ENCODE peak calls at places on chromosomes 16 and 17, in nine cellular contexts. P is A549, K is fibroblast of villous mesenchyme, L is HL-60, F is transverse colon, A is HFF-Myc, M is hepatocyte, R is GM06990, H is brain microvascular endothelial cell. E is an unnamed sample.

GRCh38 chr17:11705111-11705510 is 106.8 kb downstream of the DNAH9 start:
- DNase-seq in F (peak), A (no peak), H (no peak), L (no peak), M (peak), P (no peak), R (no peak), K (no peak), E (no peak)

GRCh38 chr17:63855185-63855584 is 12.7 kb upstream of the SMARCD2 start:
- DNase-seq in P (no peak), H (no peak), L (no peak), F (no peak), A (no peak), M (no peak), R (no peak), K (no peak), E (no peak)

GRCh38 chr16:29789775-29790182 is 772 bp upstream of the KIF22 start:
- DNase-seq in H (no peak), P (peak), F (peak), K (no peak), R (no peak), M (no peak), A (no peak), L (no peak), E (no peak)

GRCh38 chr17:38585056-38585804 is 20.5 kb downstream of the SRCIN1 start:
- DNase-seq in P (no peak), H (no peak), L (no peak), M (peak), A (no peak), K (no peak), R (no peak), F (peak), E (no peak)

GRCh38 chr17:28145348-28145747 is 102.9 kb downstream of the NLK start:
- DNase-seq in M (no peak), F (no peak), R (no peak), P (no peak), H (peak), L (no peak), A (peak), K (peak), E (no peak)

GRCh38 chr16:83137326-83137770 is 510.6 kb downstream of the CDH13 start:
- DNase-seq in R (no peak), M (peak), F (peak), L (no peak), H (peak), P (no peak), A (peak), K (peak), E (no peak)

GRCh38 chr17:51120357-51120738 is 320 bp downstream of the SPAG9 start:
- DNase-seq in F (peak), A (no peak), H (peak), L (peak), R (peak), M (no peak), K (peak), P (peak), E (no peak)

GRCh38 chr17:32157225-32157624 is 14.9 kb downstream of the RHOT1 start:
- DNase-seq in L (no peak), R (no peak), H (peak), P (no peak), K (peak), A (no peak), M (no peak), F (no peak), E (no peak)

GRCh38 chr17:81370304-81370703 is 25.0 kb upstream of the BAHCC1 start:
- DNase-seq in H (no peak), M (no peak), F (no peak), P (no peak), L (no peak), K (no peak), R (no peak), A (no peak), E (no peak)

GRCh38 chr17:12659500-12659899 is 6.2 kb upstream of the MYOCD start:
- DNase-seq in L (no peak), H (peak), F (no peak), K (peak), P (no peak), M (no peak), R (no peak), A (no peak), E (no peak)

GRCh38 chr17:63544467-63545301 is 5.6 kb upstream of the DCAF7 start:
- DNase-seq in F (no peak), A (no peak), L (no peak), P (no peak), R (no peak), H (no peak), K (no peak), M (peak), E (no peak)

GRCh38 chr16:28001184-28001583 is 62.3 kb downstream of the GSG1L start:
- DNase-seq in A (no peak), R (no peak), L (no peak), K (no peak), M (no peak), P (no peak), F (no peak), H (no peak), E (no peak)

GRCh38 chr16:85929259-85929704 is 30.3 kb downstream of the IRF8 start:
- DNase-seq in F (no peak), R (no peak), P (no peak), H (no peak), L (no peak), K (no peak), A (no peak), M (no peak), E (no peak)

GRCh38 chr17:75041656-75042280 is 5.0 kb downstream of the ATP5PD start:
- DNase-seq in M (no peak), H (no peak), F (no peak), P (no peak), K (no peak), L (no peak), R (no peak), A (no peak), E (no peak)

DNA sequence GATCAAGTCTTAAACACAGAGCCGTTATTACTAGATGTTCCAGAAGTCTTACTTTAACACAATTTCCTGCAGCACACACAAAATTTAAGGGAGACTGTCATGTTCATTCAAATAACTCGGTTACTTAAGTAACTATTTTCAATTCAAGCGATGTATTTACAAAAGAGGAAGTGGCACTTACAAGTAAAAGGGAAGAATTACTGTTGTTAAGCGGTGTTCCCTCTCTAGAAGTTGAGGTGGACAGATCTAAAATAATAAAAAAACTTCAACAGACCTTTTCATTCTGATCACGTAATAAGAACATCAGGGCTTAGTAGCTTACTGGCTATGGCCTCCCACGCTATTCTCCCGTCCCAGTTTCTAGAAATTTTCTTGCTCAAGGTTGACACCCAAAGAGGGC is 26.2 kb upstream of the TXNDC11 start:
- DNase-seq in P (no peak), R (peak), A (no peak), H (no peak), F (no peak), K (no peak), M (no peak), L (peak), E (no peak)
- H3K4me3 ChIP-seq in P (no peak), R (no peak), A (no peak), H (no peak), F (no peak), K (no peak), M (no peak), L (no peak), E (no peak)

GRCh38 chr16:30922420-30922959 is 882 bp upstream of the FBXL19 start:
- DNase-seq in F (peak), M (peak), P (peak), H (peak), A (peak), K (peak), L (peak), R (peak), E (peak)

GRCh38 chr16:30921748-30922419 is 1.5 kb upstream of the FBXL19 start:
- DNase-seq in H (peak), F (peak), K (peak), A (peak), L (peak), P (peak), R (peak), M (peak), E (peak)

GRCh38 chr16:30923554-30924085 is at the start of gene FBXL19:
- DNase-seq in H (no peak), M (peak), R (no peak), F (peak), P (no peak), A (no peak), K (no peak), L (no peak), E (no peak)

GRCh38 chr16:30922960-30923535 is 324 bp upstream of the FBXL19 start:
- DNase-seq in P (peak), K (peak), F (peak), R (peak), A (peak), M (peak), L (peak), H (peak), E (peak)

GRCh38 chr16:30921459-30921747 is 2.0 kb upstream of the FBXL19 start:
- DNase-seq in A (no peak), F (no peak), R (no peak), P (no peak), H (no peak), K (no peak), L (no peak), M (no peak), E (no peak)
- H3K4me3 ChIP-seq in A (peak), F (peak), R (no peak), P (peak), H (peak), K (peak), L (peak), M (no peak), E (peak)

GRCh38 chr17:2090210-2090641 is 35.3 kb downstream of the HIC1 start:
- DNase-seq in K (no peak), H (no peak), L (no peak), R (no peak), M (no peak), F (no peak), A (no peak), P (no peak), E (no peak)
- H3K4me3 ChIP-seq in K (no peak), H (no peak), L (no peak), R (peak), M (no peak), F (no peak), A (no peak), P (no peak), E (peak)

DNA sequence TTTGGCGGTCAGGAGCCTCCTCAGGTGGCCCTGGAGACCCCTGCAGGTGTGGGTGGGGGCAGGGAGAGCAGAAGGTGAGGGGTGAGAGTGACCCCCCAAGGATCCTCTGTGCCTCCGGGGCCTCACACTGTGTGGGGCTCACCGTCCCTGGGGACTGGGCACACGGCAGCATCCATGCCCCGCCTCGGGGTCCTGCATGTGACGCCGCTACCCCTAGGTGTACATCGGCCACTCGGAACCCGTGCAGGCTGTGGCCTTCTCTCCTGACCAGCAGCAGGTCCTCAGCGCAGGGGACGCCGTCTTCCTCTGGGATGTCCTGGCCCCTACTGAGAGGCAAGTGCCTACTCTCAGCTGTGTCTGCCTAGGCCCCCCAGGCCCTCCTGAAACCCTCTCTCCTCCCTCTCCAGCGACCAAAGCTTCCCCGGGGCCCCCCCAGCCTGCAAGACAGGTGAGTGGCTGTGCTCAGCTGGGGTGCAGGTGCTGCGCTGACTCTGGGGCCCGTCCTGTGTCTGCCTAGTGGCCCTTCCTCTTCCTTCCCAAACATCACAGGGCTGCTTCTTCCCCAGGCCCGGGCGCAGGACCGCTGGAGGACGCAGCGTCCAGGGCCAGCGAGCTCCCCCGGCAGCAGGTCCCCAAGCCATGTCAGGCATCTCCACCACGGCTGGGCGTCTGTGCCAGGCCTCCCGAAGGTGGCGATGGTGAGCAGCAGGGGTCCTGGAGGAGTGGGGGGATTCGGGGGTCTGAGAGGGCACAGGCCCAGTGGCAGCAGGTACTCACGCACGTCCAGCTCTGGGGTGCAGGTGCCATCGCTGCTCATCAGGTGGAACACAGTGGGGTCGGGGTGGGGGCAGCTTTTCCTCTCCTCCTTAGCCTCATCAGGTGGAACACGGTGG is 9.0 kb upstream of the RHOT2 start:
- DNase-seq in P (no peak), R (no peak), F (no peak), H (no peak), K (no peak), A (no peak), L (no peak), M (no peak), E (no peak)
- H3K4me3 ChIP-seq in P (no peak), R (no peak), F (no peak), H (no peak), K (no peak), A (no peak), L (no peak), M (no peak), E (no peak)

DNA sequence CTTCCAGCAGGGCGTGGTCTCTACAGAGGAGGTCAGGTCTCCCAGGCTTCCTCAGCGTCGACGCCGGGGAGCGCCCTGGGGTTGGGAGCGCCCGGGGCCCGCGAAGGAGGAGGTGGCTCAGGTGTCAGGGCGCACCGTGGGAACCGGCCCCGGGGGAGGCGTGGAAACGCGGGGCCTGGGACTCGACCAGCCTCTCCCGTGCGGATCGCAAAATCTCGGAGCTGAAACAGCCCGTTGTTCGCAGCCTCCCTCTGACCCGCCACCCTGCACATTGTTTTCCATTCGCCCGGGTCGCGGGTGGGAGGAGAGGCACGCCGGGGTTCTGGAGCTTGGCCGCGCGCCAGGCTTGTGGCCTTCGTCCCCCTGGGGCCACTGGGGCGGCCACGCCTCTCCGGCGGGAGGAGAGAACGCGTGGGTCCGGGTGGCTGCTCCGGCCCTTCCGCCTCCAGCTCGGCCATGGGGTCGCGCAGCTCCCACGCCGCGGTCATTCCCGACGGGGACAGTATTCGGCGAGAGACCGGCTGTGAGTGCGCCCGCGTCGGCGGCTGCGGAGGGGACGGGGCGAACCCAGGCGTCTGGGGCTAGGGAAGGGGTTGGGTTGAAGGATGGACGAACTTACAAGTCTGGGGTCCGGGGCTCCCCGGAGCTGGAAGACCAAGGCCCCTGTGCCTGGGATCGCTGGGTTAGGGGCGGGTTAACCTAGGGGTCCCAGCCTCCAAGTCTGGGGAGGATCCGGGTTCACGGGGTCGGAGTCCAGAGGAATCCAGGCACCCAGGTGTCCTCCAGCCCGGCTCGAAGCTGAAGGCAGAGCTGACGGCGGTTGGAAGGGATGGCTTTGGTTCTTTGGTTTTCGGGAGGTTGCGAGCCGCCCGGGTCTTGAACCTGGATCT is at the start of gene CHP2:
- DNase-seq in F (peak), P (no peak), L (no peak), H (no peak), A (no peak), M (peak), R (no peak), K (no peak), E (no peak)
- H3K4me3 ChIP-seq in F (peak), P (peak), L (no peak), H (no peak), A (no peak), M (no peak), R (no peak), K (no peak), E (no peak)

GRCh38 chr17:35931794-35932419 is 1.3 kb upstream of the RDM1 start:
- DNase-seq in P (no peak), M (no peak), A (no peak), K (peak), F (no peak), R (no peak), L (no peak), H (peak), E (no peak)
- H3K4me3 ChIP-seq in P (no peak), M (no peak), A (no peak), K (no peak), F (no peak), R (no peak), L (no peak), H (no peak), E (no peak)

GRCh38 chr16:89574681-89575246 is 794 bp upstream of the CPNE7 start:
- DNase-seq in F (peak), R (peak), L (peak), A (no peak), P (peak), H (no peak), K (peak), M (peak), E (peak)
- H3K4me3 ChIP-seq in F (no peak), R (peak), L (peak), A (peak), P (peak), H (peak), K (peak), M (peak), E (peak)

DNA sequence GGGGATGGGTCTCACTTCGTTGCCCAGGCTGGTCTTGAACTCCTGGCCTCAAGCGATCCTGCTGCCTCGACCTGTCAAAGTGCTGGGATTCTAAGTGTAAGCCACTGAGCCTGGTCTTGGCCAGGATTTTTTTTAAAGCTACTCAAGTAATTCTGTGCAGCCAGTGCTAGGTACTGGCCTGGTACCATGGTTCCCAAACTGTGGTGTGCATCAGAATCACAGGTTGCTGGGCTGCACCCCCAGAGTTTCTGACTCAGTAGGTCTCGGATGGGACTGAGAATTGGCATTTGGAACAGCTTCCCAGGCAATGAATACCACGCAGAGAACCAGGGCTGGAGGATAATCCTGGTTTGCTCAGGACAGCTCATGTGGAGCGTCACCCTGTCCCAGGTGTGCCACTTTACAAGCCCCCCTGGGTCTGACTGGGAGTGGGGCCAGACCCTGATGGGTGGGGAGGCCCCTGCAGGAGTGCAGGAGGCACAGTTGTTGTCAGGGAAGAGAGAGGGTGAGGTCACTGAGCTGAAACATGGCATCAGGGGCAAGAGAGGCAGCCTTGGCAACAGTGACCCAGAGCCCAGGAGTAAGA is 10.7 kb upstream of the MRPS23 start:
- DNase-seq in R (no peak), A (no peak), M (no peak), P (no peak), L (no peak), H (no peak), K (no peak), F (no peak), E (no peak)
- H3K4me3 ChIP-seq in R (no peak), A (no peak), M (no peak), P (peak), L (no peak), H (no peak), K (no peak), F (no peak), E (peak)

GRCh38 chr16:67720236-67720635 is 1.1 kb upstream of the GFOD2 start:
- DNase-seq in L (no peak), F (no peak), H (no peak), R (no peak), M (no peak), K (no peak), P (no peak), A (no peak), E (no peak)
- H3K4me3 ChIP-seq in L (no peak), F (no peak), H (no peak), R (peak), M (peak), K (peak), P (peak), A (peak), E (peak)

DNA sequence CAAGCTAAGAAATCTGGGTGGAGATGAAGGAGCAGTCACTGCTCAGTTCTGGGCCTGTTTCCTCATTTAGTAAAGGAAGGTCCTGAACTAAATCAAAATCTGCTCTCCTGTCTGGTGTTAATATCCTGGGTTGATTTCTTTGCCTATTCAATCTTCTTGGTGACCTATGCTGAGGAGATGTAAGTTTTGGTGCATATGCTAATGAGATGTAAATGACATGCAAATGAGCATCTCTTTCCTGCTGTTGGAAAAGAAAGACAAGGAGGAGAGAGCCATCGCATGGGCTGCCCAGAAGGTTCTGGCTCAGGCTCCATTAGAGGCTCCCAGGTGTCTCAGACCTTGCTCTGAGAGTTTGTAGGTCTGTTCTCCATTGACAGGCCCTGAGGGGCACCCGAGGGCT is 3.3 kb downstream of the ABI3 start:
- DNase-seq in P (no peak), F (no peak), K (no peak), A (no peak), L (no peak), M (no peak), R (no peak), H (no peak), E (no peak)
- H3K4me3 ChIP-seq in P (no peak), F (no peak), K (no peak), A (no peak), L (no peak), M (no peak), R (peak), H (no peak), E (peak)

E was measured in CD8-positive, alpha-beta memory T cell.